ENCODE peak calls at places on chromosome 12, in six cellular contexts. One of them, this sample, is unnamed.

GRCh38 chr12:128794661-128795529 is 28.9 kb downstream of the SLC15A4 start:
- DNase-seq in activated CD8-positive, alpha-beta memory T cell treated with anti-CD3 and anti-CD28 coated beads, Interleukin-2, amount 50 U/mL, for 4 hours: no peak
- DNase-seq in activated T-helper 1 cell treated with anti-CD3 and anti-CD28 coated beads, Interleukin-2, amount 50 U/mL, for 16 hours: no peak
- DNase-seq in anterior cingulate cortex: no peak
- DNase-seq in activated gamma-delta T cell: no peak
- DNase-seq in bronchial epithelial cell: no peak
- DNase-seq in this sample: no peak

GRCh38 chr12:7142057-7142644 is 12.0 kb downstream of the CLSTN3 start:
- DNase-seq in bronchial epithelial cell: peak
- DNase-seq in activated gamma-delta T cell: no peak
- DNase-seq in activated T-helper 1 cell treated with anti-CD3 and anti-CD28 coated beads, Interleukin-2, amount 50 U/mL, for 16 hours: peak
- DNase-seq in anterior cingulate cortex: no peak
- DNase-seq in activated CD8-positive, alpha-beta memory T cell treated with anti-CD3 and anti-CD28 coated beads, Interleukin-2, amount 50 U/mL, for 4 hours: peak
- DNase-seq in this sample: peak

GRCh38 chr12:31662176-31662849 is 2.8 kb downstream of the ETFBKMT start:
- DNase-seq in activated gamma-delta T cell: no peak
- DNase-seq in activated CD8-positive, alpha-beta memory T cell treated with anti-CD3 and anti-CD28 coated beads, Interleukin-2, amount 50 U/mL, for 4 hours: no peak
- DNase-seq in activated T-helper 1 cell treated with anti-CD3 and anti-CD28 coated beads, Interleukin-2, amount 50 U/mL, for 16 hours: no peak
- DNase-seq in bronchial epithelial cell: no peak
- DNase-seq in anterior cingulate cortex: no peak
- DNase-seq in this sample: no peak

GRCh38 chr12:29695026-29695425 is 88.7 kb downstream of the TMTC1 start:
- DNase-seq in activated CD8-positive, alpha-beta memory T cell treated with anti-CD3 and anti-CD28 coated beads, Interleukin-2, amount 50 U/mL, for 4 hours: no peak
- DNase-seq in activated T-helper 1 cell treated with anti-CD3 and anti-CD28 coated beads, Interleukin-2, amount 50 U/mL, for 16 hours: no peak
- DNase-seq in bronchial epithelial cell: no peak
- DNase-seq in anterior cingulate cortex: no peak
- DNase-seq in activated gamma-delta T cell: no peak
- DNase-seq in this sample: no peak

GRCh38 chr12:126424696-126425095 is 1359.5 kb downstream of the AACS start:
- DNase-seq in activated gamma-delta T cell: no peak
- DNase-seq in anterior cingulate cortex: no peak
- DNase-seq in activated T-helper 1 cell treated with anti-CD3 and anti-CD28 coated beads, Interleukin-2, amount 50 U/mL, for 16 hours: no peak
- DNase-seq in bronchial epithelial cell: no peak
- DNase-seq in activated CD8-positive, alpha-beta memory T cell treated with anti-CD3 and anti-CD28 coated beads, Interleukin-2, amount 50 U/mL, for 4 hours: no peak
- DNase-seq in this sample: no peak

GRCh38 chr12:1800646-1801284 is 19.6 kb upstream of the LRTM2 start:
- DNase-seq in bronchial epithelial cell: no peak
- DNase-seq in activated T-helper 1 cell treated with anti-CD3 and anti-CD28 coated beads, Interleukin-2, amount 50 U/mL, for 16 hours: no peak
- DNase-seq in activated CD8-positive, alpha-beta memory T cell treated with anti-CD3 and anti-CD28 coated beads, Interleukin-2, amount 50 U/mL, for 4 hours: no peak
- DNase-seq in activated gamma-delta T cell: no peak
- DNase-seq in anterior cingulate cortex: no peak
- DNase-seq in this sample: peak

GRCh38 chr12:30806989-30807694 is 52.4 kb upstream of the CAPRIN2 start:
- DNase-seq in anterior cingulate cortex: no peak
- DNase-seq in activated gamma-delta T cell: no peak
- DNase-seq in bronchial epithelial cell: peak
- DNase-seq in activated CD8-positive, alpha-beta memory T cell treated with anti-CD3 and anti-CD28 coated beads, Interleukin-2, amount 50 U/mL, for 4 hours: no peak
- DNase-seq in activated T-helper 1 cell treated with anti-CD3 and anti-CD28 coated beads, Interleukin-2, amount 50 U/mL, for 16 hours: no peak
- DNase-seq in this sample: peak

GRCh38 chr12:95446511-95446910 is 27.4 kb upstream of the METAP2 start:
- DNase-seq in bronchial epithelial cell: no peak
- DNase-seq in activated gamma-delta T cell: no peak
- DNase-seq in anterior cingulate cortex: no peak
- DNase-seq in activated T-helper 1 cell treated with anti-CD3 and anti-CD28 coated beads, Interleukin-2, amount 50 U/mL, for 16 hours: no peak
- DNase-seq in activated CD8-positive, alpha-beta memory T cell treated with anti-CD3 and anti-CD28 coated beads, Interleukin-2, amount 50 U/mL, for 4 hours: no peak
- DNase-seq in this sample: no peak

GRCh38 chr12:68119724-68120211 is 39.8 kb downstream of the IFNG start:
- DNase-seq in activated CD8-positive, alpha-beta memory T cell treated with anti-CD3 and anti-CD28 coated beads, Interleukin-2, amount 50 U/mL, for 4 hours: peak
- DNase-seq in anterior cingulate cortex: no peak
- DNase-seq in activated T-helper 1 cell treated with anti-CD3 and anti-CD28 coated beads, Interleukin-2, amount 50 U/mL, for 16 hours: peak
- DNase-seq in activated gamma-delta T cell: no peak
- DNase-seq in bronchial epithelial cell: peak
- DNase-seq in this sample: peak